ENCODE peak calls at places on chromosome 15, in five cellular contexts. H, R, U, J and Z are unnamed samples.

GRCh38 chr15:58247803-58248503 is 109.8 kb downstream of the AQP9 start:
- DNase-seq in J (no peak), R (no peak), U (no peak), H (no peak), Z (no peak)

GRCh38 chr15:101054116-101054515 is 135.0 kb downstream of the LRRK1 start:
- DNase-seq in R (no peak), H (no peak), U (no peak), J (no peak), Z (no peak)

GRCh38 chr15:35252351-35252865 is 167.3 kb upstream of the NANOGP8 start:
- DNase-seq in R (no peak), U (no peak), J (no peak), H (no peak), Z (no peak)

GRCh38 chr15:70017796-70018195 is 79.9 kb downstream of the TLE3 start:
- DNase-seq in H (no peak), U (no peak), J (no peak), R (no peak), Z (no peak)

GRCh38 chr15:77696006-77696631 is 63.4 kb upstream of the LINGO1 start:
- DNase-seq in U (no peak), H (no peak), R (no peak), J (no peak), Z (no peak)

GRCh38 chr15:99430881-99431401 is 134.8 kb upstream of the MEF2A start:
- DNase-seq in U (no peak), J (no peak), H (no peak), R (no peak), Z (no peak)

GRCh38 chr15:77346637-77347036 is 73.3 kb downstream of the PEAK1 start:
- DNase-seq in H (no peak), J (no peak), U (no peak), R (no peak), Z (no peak)

GRCh38 chr15:55654541-55654940 is 66.4 kb upstream of the PYGO1 start:
- DNase-seq in R (peak), H (no peak), U (peak), J (no peak), Z (peak)

GRCh38 chr15:64503197-64503596 is 42.8 kb downstream of the ZNF609 start:
- DNase-seq in J (no peak), H (no peak), R (peak), U (peak), Z (peak)

GRCh38 chr15:62307551-62307950 is 142.5 kb upstream of the C2CD4B start:
- DNase-seq in R (peak), J (peak), H (no peak), U (no peak), Z (peak)

GRCh38 chr15:100201376-100202280 is 140.1 kb downstream of the ADAMTS17 start:
- DNase-seq in U (no peak), J (no peak), H (no peak), R (peak), Z (no peak)

GRCh38 chr15:88477126-88477525 is 9.6 kb downstream of the MRPS11 start:
- DNase-seq in U (no peak), R (no peak), H (no peak), J (no peak), Z (no peak)

GRCh38 chr15:50116477-50116876 is 2.6 kb downstream of the ATP8B4 start:
- DNase-seq in J (peak), R (peak), U (peak), H (peak), Z (peak)

GRCh38 chr15:73630796-73631471 is 2.3 kb downstream of the NPTN start:
- DNase-seq in R (no peak), J (peak), U (peak), H (no peak), Z (no peak)

GRCh38 chr15:76163429-76164020 is 103.7 kb downstream of the TMEM266 start:
- DNase-seq in H (no peak), J (no peak), R (peak), U (no peak), Z (peak)

GRCh38 chr15:93917181-93917580 is 314.2 kb upstream of the MCTP2 start:
- DNase-seq in U (no peak), J (no peak), H (no peak), R (no peak), Z (no peak)

GRCh38 chr15:91021516-91022074 is 799 bp downstream of the VPS33B start:
- DNase-seq in J (peak), H (no peak), R (peak), U (no peak), Z (peak)

DNA sequence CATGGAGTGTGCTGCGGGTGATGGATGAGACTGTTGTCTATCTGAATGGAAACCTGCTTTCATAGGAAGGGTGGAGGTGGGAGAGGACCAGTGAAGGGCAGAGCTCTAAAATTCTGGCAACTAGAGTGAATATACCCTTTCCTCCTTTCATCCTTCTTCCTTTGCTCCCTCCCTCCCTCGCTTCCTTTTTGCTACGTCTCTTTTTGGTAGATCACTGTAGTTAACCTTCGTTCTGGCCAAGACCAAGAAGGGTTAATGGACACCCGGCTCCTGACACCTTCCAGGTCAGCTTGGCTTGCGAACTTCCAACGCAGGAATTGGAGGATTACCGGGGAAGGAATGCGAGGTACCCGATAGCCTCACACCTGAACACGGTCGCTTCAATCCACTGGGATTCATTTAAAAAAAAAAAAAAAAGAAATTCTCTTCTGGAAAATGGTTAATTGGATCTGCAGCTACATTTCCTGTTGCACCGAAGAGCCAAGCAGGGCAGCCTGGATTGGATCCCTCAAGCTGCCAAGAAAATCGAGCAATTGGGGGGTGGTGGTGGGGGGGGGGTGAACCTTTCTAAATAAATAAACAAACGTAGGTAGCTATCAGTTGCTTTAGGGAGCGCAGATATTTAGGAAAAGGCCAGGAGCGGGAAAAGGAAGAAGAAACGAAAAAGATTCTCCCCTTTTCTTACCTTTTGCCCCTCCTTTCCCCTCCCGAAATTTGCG is 9.6 kb upstream of the NR2F2 start:
- DNase-seq in U (peak), R (peak), H (no peak), J (no peak), Z (no peak)
- H3K4me3 ChIP-seq in U (peak), R (peak), H (peak), J (peak), Z (no peak)

DNA sequence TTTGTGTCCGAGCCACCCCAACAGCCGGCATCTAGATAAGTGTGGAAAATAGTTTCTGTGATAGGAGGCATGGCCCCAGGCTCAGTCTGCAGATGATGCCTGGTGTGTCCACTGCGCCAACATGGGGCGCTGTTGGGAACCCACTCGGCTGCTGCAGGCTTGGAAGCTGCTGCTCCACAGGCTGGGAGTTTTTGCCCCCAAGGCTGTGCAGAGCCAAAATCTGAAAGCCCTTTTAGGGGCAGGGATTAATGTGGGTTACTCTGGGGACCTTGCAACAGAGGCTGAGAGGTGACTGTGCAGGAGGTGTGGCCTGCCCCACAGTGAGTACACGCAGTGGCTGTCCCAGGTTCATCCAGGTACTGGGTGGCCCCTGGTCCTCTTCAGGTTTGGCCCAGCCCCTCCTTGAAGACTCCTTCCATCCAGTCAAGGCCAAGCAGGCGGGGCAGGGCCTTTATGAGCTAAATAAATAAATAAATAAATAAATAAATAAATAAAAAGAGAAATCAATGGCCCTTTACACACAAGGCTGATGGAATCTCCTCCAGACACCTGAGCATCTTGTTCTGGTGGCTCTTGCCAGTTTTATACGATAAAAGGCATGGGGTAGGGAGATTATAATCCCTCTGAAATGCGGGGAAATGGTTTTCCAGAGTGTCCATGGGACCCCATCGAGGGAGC is 73.8 kb downstream of the AAGAB start:
- DNase-seq in R (no peak), J (no peak), H (no peak), U (no peak), Z (no peak)
- TF ChIP-seq CTCF in R (peak), J (no peak), H (no peak), U (peak), Z (no peak)

DNA sequence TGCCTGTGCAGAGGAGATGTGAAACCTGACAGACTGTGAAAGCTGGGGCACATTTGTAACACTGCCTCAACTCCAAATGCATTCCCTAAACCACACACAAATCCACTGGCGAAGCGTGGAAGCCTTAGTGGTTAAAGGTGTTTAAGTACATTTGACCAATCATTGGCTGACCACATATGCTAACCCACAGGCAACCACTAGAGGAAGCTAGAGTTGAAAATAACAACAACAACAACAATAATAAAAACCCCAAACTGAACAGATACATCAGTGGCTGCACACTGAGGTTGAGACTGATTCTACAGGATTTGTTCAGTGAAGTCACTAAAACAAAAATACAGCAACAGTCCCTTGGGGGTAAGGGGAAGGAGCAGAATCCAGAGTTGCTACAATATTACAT is 129.7 kb downstream of the TJP1 start:
- DNase-seq in R (no peak), U (no peak), J (no peak), H (no peak), Z (no peak)
- H3K4me3 ChIP-seq in R (no peak), U (no peak), J (no peak), H (no peak), Z (no peak)

GRCh38 chr15:57217716-57218598 is 158.3 kb upstream of the CGNL1 start:
- DNase-seq in R (peak), U (peak), J (no peak), H (no peak), Z (peak)

GRCh38 chr15:57216288-57216687 is 160.0 kb upstream of the CGNL1 start:
- DNase-seq in U (peak), H (no peak), R (peak), J (peak), Z (peak)

GRCh38 chr15:57218826-57219576 is 157.3 kb upstream of the CGNL1 start:
- DNase-seq in J (peak), H (no peak), U (peak), R (peak), Z (peak)

GRCh38 chr15:57215371-57215770 is 160.9 kb upstream of the CGNL1 start:
- DNase-seq in J (no peak), R (no peak), H (no peak), U (no peak), Z (peak)

GRCh38 chr15:57213783-57214366 is 162.4 kb upstream of the CGNL1 start:
- DNase-seq in U (peak), J (peak), H (peak), R (peak), Z (peak)
- TF ChIP-seq CTCF in U (peak), J (peak), H (peak), R (peak), Z (peak)

GRCh38 chr15:40333922-40334492 is 6.7 kb downstream of the CCDC9B start:
- DNase-seq in H (no peak), U (peak), R (peak), J (peak), Z (peak)
- H3K4me3 ChIP-seq in H (no peak), U (no peak), R (no peak), J (no peak), Z (no peak)

GRCh38 chr15:60795889-60796288 is 316.9 kb upstream of the ICE2 start:
- DNase-seq in R (no peak), U (no peak), H (peak), J (no peak), Z (no peak)
- TF ChIP-seq CTCF in R (no peak), U (no peak), H (no peak), J (no peak), Z (no peak)

GRCh38 chr15:24857094-24857437 is 97.7 kb upstream of the SNRPN start:
- DNase-seq in R (no peak), U (peak), H (no peak), J (no peak), Z (no peak)
- H3K4me3 ChIP-seq in R (peak), U (peak), H (no peak), J (no peak), Z (no peak)